ENCODE peak calls at places on chromosomes 1 and 21, in nine cellular contexts. E, F, Z, V, K, N, W, J and H are unnamed samples.

GRCh38 chr1:47184090-47184735 is 5.6 kb downstream of the PDZK1IP1 start:
- DNase-seq in E (peak), F (no peak), Z (no peak), V (no peak), K (peak), N (no peak), W (no peak), J (no peak), H (no peak)

GRCh38 chr21:42665026-42665425 is 11.6 kb downstream of the PDE9A start:
- DNase-seq in E (no peak), F (no peak), Z (no peak), V (no peak), K (no peak), N (no peak), W (no peak), J (peak), H (no peak)

GRCh38 chr21:45254557-45254930 is 33.2 kb downstream of the POFUT2 start:
- DNase-seq in E (no peak), F (no peak), Z (no peak), V (no peak), K (no peak), N (no peak), W (no peak), J (no peak), H (no peak)

GRCh38 chr1:205124726-205125125 is 2.9 kb upstream of the RBBP5 start:
- DNase-seq in E (no peak), F (no peak), Z (no peak), V (no peak), K (no peak), N (no peak), W (no peak), J (no peak), H (no peak)

GRCh38 chr1:104780470-104781078 is 1030.9 kb downstream of the AMY1C start:
- DNase-seq in E (no peak), F (no peak), Z (no peak), V (no peak), K (no peak), N (no peak), W (peak), J (peak), H (peak)

GRCh38 chr1:109499661-109500536 is 6.0 kb downstream of the CYB561D1 start:
- DNase-seq in E (no peak), F (peak), Z (no peak), V (peak), K (peak), N (no peak), W (peak), J (peak), H (peak)

GRCh38 chr21:32055305-32055704 is 182.5 kb downstream of the HUNK start:
- DNase-seq in E (no peak), F (no peak), Z (no peak), V (no peak), K (no peak), N (no peak), W (no peak), J (no peak), H (no peak)

GRCh38 chr1:214445846-214446614 is 105.4 kb downstream of the PTPN14 start:
- DNase-seq in E (no peak), F (no peak), Z (no peak), V (no peak), K (no peak), N (no peak), W (peak), J (no peak), H (no peak)

GRCh38 chr21:45523411-45524101 is 18.7 kb downstream of the SLC19A1 start:
- DNase-seq in E (no peak), F (no peak), Z (no peak), V (no peak), K (no peak), N (peak), W (no peak), J (no peak), H (no peak)

GRCh38 chr21:41601573-41602371 is 93.8 kb upstream of the TMPRSS2 start:
- DNase-seq in E (no peak), F (peak), Z (no peak), V (no peak), K (no peak), N (no peak), W (peak), J (no peak), H (no peak)

GRCh38 chr1:147504801-147505303 is 36.4 kb upstream of the BCL9 start:
- DNase-seq in E (no peak), F (peak), Z (no peak), V (no peak), K (no peak), N (no peak), W (peak), J (peak), H (peak)

GRCh38 chr1:40786171-40786994 is 2.8 kb downstream of the KCNQ4 start:
- DNase-seq in E (no peak), F (no peak), Z (no peak), V (no peak), K (no peak), N (no peak), W (no peak), J (no peak), H (no peak)

GRCh38 chr1:59220356-59220755 is 76.5 kb upstream of the FGGY start:
- DNase-seq in E (no peak), F (no peak), Z (no peak), V (no peak), K (no peak), N (no peak), W (no peak), J (no peak), H (peak)

GRCh38 chr1:225772323-225772768 is 5.3 kb upstream of the SRP9 start:
- DNase-seq in E (peak), F (peak), Z (no peak), V (no peak), K (no peak), N (peak), W (peak), J (peak), H (peak)

GRCh38 chr1:177913762-177914540 is 55.9 kb downstream of the SEC16B start:
- DNase-seq in E (peak), F (no peak), Z (no peak), V (no peak), K (no peak), N (peak), W (peak), J (no peak), H (peak)

GRCh38 chr1:152110365-152110859 is 4.8 kb downstream of the TCHH start:
- DNase-seq in E (no peak), F (peak), Z (no peak), V (no peak), K (no peak), N (no peak), W (peak), J (peak), H (peak)